ENCODE peak calls at places on chromosomes 11 and 22, in eight cellular contexts. C is transverse colon; Y is tibial artery; T is right lobe of liver; B is body of pancreas; L is mammary epithelial cell; Q is Caco-2; P is CD8-positive, alpha-beta T cell. R is an unnamed sample.

GRCh38 chr22:40107244-40107643 is 70.5 kb upstream of the TNRC6B start:
- DNase-seq in C (no peak), Q (no peak), P (no peak), B (no peak), Y (no peak), L (no peak), T (no peak), R (no peak)

GRCh38 chr22:46366327-46366731 is 30.8 kb downstream of the TRMU start:
- DNase-seq in Y (no peak), T (no peak), B (no peak), C (no peak), P (no peak), L (no peak), Q (no peak), R (peak; percentile 33)

GRCh38 chr11:122853971-122854446 is 15.7 kb downstream of the CRTAM start:
- DNase-seq in Y (no peak), C (peak; percentile 31), P (no peak), T (no peak), L (peak; percentile 72), B (peak; percentile 58), Q (peak; percentile 83), R (no peak)

GRCh38 chr22:42990131-42990838 is 24.7 kb downstream of the PACSIN2 start:
- DNase-seq in L (peak; percentile 88), T (no peak), P (no peak), Y (peak; percentile 76), B (peak; percentile 61), Q (peak; percentile 47), C (peak; percentile 36), R (no peak)

GRCh38 chr11:32890843-32891656 is 1.6 kb upstream of the QSER1 start:
- DNase-seq in Q (no peak), B (no peak), Y (no peak), C (peak; percentile 19), L (no peak), T (no peak), P (no peak), R (no peak)

GRCh38 chr11:126339866-126340434 is 15.5 kb upstream of the ST3GAL4 start:
- DNase-seq in T (no peak), Y (no peak), B (peak; percentile 41), L (no peak), Q (no peak), C (no peak), P (no peak), R (peak; percentile 91)

GRCh38 chr11:78111298-78111697 is 28.1 kb downstream of the ALG8 start:
- DNase-seq in P (no peak), B (no peak), L (no peak), C (no peak), T (no peak), Q (no peak), Y (no peak), R (no peak)

GRCh38 chr11:114440121-114440860 is 1.0 kb downstream of the REXO2 start:
- DNase-seq in B (no peak), P (no peak), Q (peak; percentile 45), L (no peak), T (no peak), Y (no peak), C (no peak), R (no peak)

GRCh38 chr11:69654001-69654659 is 13.2 kb downstream of the CCND1 start:
- DNase-seq in B (peak; percentile 57), Q (no peak), P (no peak), C (no peak), T (peak; percentile 63), Y (peak; percentile 62), L (no peak), R (peak; percentile 17)

GRCh38 chr11:5929571-5929970 is 12.5 kb upstream of the OR56A3 start:
- DNase-seq in B (no peak), Q (no peak), P (no peak), C (no peak), Y (no peak), T (no peak), L (no peak), R (no peak)

DNA sequence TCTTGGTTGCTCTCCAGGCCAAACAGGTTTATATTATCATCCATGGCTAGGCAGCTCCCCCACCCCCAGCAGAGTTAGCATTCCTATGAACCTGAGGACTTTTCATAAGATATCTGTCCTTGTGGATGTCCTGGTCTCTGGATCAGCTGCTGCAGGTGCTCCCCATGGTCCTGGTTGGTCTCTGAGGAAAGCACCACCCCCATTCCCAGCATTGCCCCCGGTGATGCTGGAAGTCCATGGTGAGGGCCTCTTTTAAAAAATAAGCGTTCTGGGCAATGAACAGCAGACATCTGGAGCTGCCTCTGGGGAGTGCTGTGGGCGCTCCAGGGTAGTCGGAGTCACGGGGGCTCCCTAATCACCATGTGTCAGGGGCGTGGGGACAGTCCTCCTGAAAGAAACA is 26.6 kb downstream of the DKK3 start:
- DNase-seq in C (no peak), L (no peak), P (no peak), Q (no peak), T (no peak), Y (peak; percentile 56), B (no peak), R (no peak)
- H3K4me1 ChIP-seq in C (peaks cover 17% of the 10 kb centered on the region), L (peaks cover 61% of the 10 kb centered on the region), P (no peaks in the 10 kb centered on the region), Q (peaks cover 17% of the 10 kb centered on the region), T (peaks cover 6% of the 10 kb centered on the region), Y (peaks cover 40% of the 10 kb centered on the region), B (peaks cover 20% of the 10 kb centered on the region), R (peaks cover 46% of the 10 kb centered on the region)

DNA sequence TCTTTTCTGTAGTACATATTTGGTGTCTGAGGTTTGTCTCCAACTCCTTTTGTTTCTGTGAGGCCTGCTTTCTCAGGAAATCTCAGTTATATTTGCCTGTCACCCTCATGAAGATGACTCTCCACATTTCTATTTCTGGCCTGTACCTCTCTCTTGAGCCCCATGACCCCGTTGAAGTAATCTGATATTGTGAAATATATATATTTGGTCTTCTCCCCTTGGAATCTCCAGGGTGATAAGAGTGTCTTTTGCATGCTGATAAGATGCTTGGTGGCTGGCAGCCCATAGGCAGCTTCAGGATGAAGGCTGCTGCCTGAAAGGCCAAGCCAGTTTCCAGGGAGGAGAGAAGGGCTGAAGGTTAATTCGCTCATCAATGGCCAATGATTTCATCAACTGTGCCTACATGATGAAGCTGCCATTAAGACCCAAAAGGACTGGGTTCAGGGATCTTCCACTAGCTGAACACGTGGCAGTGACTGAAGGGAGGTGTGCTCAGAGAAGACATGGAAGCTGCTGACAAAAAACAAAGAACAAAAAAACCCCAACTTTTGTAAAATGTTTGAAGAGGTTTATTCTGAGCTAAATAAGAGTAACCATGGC is 67.4 kb downstream of the MICAL2 start:
- DNase-seq in T (no peak), C (no peak), L (no peak), Y (no peak), Q (peak; percentile 81), B (no peak), P (no peak), R (no peak)
- H3K4me1 ChIP-seq in T (no peaks in the 10 kb centered on the region), C (peaks cover 10% of the 10 kb centered on the region), L (peaks cover 92% of the 10 kb centered on the region), Y (peaks cover 55% of the 10 kb centered on the region), Q (peaks cover 90% of the 10 kb centered on the region), B (peaks cover 15% of the 10 kb centered on the region), P (no peaks in the 10 kb centered on the region), R (peaks cover 7% of the 10 kb centered on the region)

GRCh38 chr11:68457898-68458249 is 2.7 kb upstream of the PPP6R3 start:
- DNase-seq in T (no peak), P (no peak), C (peak; percentile 55), L (no peak), B (no peak), Y (no peak), Q (no peak), R (no peak)

GRCh38 chr11:68459886-68460740 is 439 bp upstream of the PPP6R3 start:
- DNase-seq in B (peak; percentile 98), C (peak; percentile 96), T (peak; percentile 98), P (peak; percentile 94), L (peak; percentile 97), Y (peak; percentile 99), Q (peak; percentile 99), R (peak; percentile 99)

GRCh38 chr11:68454767-68455166 is 5.8 kb upstream of the PPP6R3 start:
- DNase-seq in Y (peak; percentile 56), C (no peak), B (no peak), L (no peak), P (no peak), Q (no peak), T (no peak), R (no peak)

GRCh38 chr11:68457214-68457897 is 3.2 kb upstream of the PPP6R3 start:
- DNase-seq in Y (no peak), C (no peak), Q (no peak), B (no peak), T (no peak), L (no peak), P (no peak), R (no peak)

DNA sequence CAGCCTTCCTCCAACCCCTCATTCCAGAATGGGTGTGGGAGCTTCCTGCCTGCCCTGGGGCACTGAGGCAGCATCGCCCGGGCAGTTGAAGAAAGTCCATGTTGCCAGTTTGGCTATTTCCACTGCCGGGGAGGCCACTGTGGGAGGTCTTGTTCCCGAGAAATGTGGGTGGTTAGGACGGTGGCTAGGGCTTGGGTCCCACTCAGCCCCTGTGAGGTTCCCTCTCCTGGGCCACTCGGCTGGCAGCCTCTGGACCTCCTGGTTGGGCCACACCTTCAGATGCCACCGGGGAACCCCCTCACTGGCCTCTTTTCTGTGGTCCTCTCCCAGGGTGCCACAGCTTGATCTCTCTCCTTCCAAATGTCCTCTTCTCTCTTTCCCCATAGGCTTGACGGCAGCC is 5.1 kb upstream of the PPP6R3 start:
- DNase-seq in Y (peak; percentile 56), T (no peak), C (no peak), B (no peak), L (no peak), P (no peak), Q (no peak), R (no peak)
- H3K4me1 ChIP-seq in Y (peaks cover 3% of the 10 kb centered on the region), T (peaks cover 13% of the 10 kb centered on the region), C (peaks cover 4% of the 10 kb centered on the region), B (peaks cover 4% of the 10 kb centered on the region), L (peaks cover 9% of the 10 kb centered on the region), P (peaks cover 5% of the 10 kb centered on the region), Q (peaks cover 8% of the 10 kb centered on the region), R (no peaks in the 10 kb centered on the region)

GRCh38 chr22:28774378-28774777 is 1.9 kb downstream of the CCDC117 start:
- DNase-seq in B (no peak), Q (no peak), Y (no peak), L (no peak), C (no peak), T (no peak), P (no peak), R (no peak)
- H3K4me1 ChIP-seq in B (peaks cover 29% of the 10 kb centered on the region), Q (no peaks in the 10 kb centered on the region), Y (peaks cover 13% of the 10 kb centered on the region), L (peaks cover 5% of the 10 kb centered on the region), C (peaks cover 15% of the 10 kb centered on the region), T (no peaks in the 10 kb centered on the region), P (peaks cover 31% of the 10 kb centered on the region), R (peaks cover 4% of the 10 kb centered on the region)

GRCh38 chr11:128471138-128471661 is 116.2 kb downstream of the ETS1 start:
- DNase-seq in Y (no peak), T (no peak), C (peak; percentile 52), Q (no peak), L (no peak), B (peak; percentile 46), P (no peak), R (peak; percentile 59)

GRCh38 chr11:128472128-128473110 is 114.9 kb downstream of the ETS1 start:
- DNase-seq in L (peak; percentile 42), T (no peak), B (no peak), Q (no peak), P (no peak), C (no peak), Y (no peak), R (no peak)

GRCh38 chr11:128467610-128468041 is 119.7 kb downstream of the ETS1 start:
- DNase-seq in Y (peak; percentile 85), B (no peak), P (no peak), T (no peak), C (no peak), L (peak; percentile 93), Q (no peak), R (peak; percentile 63)

GRCh38 chr11:128468106-128468505 is 119.3 kb downstream of the ETS1 start:
- DNase-seq in P (no peak), C (no peak), B (no peak), T (no peak), Y (no peak), Q (no peak), L (no peak), R (no peak)

GRCh38 chr11:128470081-128470480 is 117.3 kb downstream of the ETS1 start:
- DNase-seq in P (no peak), Y (no peak), T (no peak), L (no peak), C (no peak), Q (no peak), B (no peak), R (no peak)
- H3K4me1 ChIP-seq in P (peaks cover 100% of the 10 kb centered on the region), Y (peaks cover 42% of the 10 kb centered on the region), T (no peaks in the 10 kb centered on the region), L (peaks cover 27% of the 10 kb centered on the region), C (peaks cover 29% of the 10 kb centered on the region), Q (peaks cover 12% of the 10 kb centered on the region), B (peaks cover 28% of the 10 kb centered on the region), R (peaks cover 45% of the 10 kb centered on the region)

R was measured in right cardiac atrium.